ENCODE peak calls at places on chromosomes 4 and X, in eight cellular contexts. V is left lung, W is body of pancreas, L is fibroblast of the conjunctiva, M is NCI-H345, D is lower leg skin, Q is ovary, J is NCI-H1105. C is an unnamed sample.

GRCh38 chr4:75235359-75235951 is 278.7 kb downstream of the RCHY1 start:
- DNase-seq in V (no peak), W (no peak), L (no peak), M (no peak), D (no peak), Q (no peak), J (no peak), C (no peak)

GRCh38 chr4:13476915-13477314 is 7.2 kb downstream of the RAB28 start:
- DNase-seq in V (no peak), W (no peak), L (peak), M (no peak), D (no peak), Q (no peak), J (no peak), C (no peak)

GRCh38 chr4:64781737-64782326 is 372.6 kb upstream of the TECRL start:
- DNase-seq in V (no peak), W (no peak), L (peak), M (peak), D (no peak), Q (no peak), J (no peak), C (no peak)

GRCh38 chrX:9466115-9466495 is 1.2 kb downstream of the TBL1X start:
- DNase-seq in V (peak), W (peak), L (no peak), M (peak), D (peak), Q (peak), J (no peak), C (peak)

GRCh38 chr4:8318509-8318908 is 49.0 kb downstream of the HTRA3 start:
- DNase-seq in V (no peak), W (no peak), L (no peak), M (no peak), D (peak), Q (no peak), J (no peak), C (no peak)

GRCh38 chr4:152951348-152951747 is 15.2 kb downstream of the FHDC1 start:
- DNase-seq in V (no peak), W (no peak), L (no peak), M (no peak), D (no peak), Q (no peak), J (no peak), C (no peak)

GRCh38 chr4:36532670-36533373 is 251.4 kb downstream of the DTHD1 start:
- DNase-seq in V (no peak), W (no peak), L (no peak), M (no peak), D (no peak), Q (no peak), J (no peak), C (no peak)

GRCh38 chrX:103107836-103108235 is 14.9 kb upstream of the NXF3 start:
- DNase-seq in V (no peak), W (peak), L (no peak), M (no peak), D (no peak), Q (no peak), J (no peak), C (no peak)

GRCh38 chr4:89056953-89057398 is at the start of gene FAM13A:
- DNase-seq in V (peak), W (peak), L (peak), M (no peak), D (peak), Q (peak), J (peak), C (peak)

GRCh38 chrX:38142598-38142997 is 78.1 kb downstream of the SRPX start:
- DNase-seq in V (no peak), W (no peak), L (peak), M (no peak), D (no peak), Q (no peak), J (no peak), C (no peak)

GRCh38 chr4:142416711-142417275 is 429.3 kb downstream of the INPP4B start:
- DNase-seq in V (no peak), W (no peak), L (no peak), M (no peak), D (no peak), Q (no peak), J (no peak), C (no peak)

GRCh38 chrX:8921615-8922014 is 112.3 kb downstream of the FAM9B start:
- DNase-seq in V (no peak), W (no peak), L (no peak), M (no peak), D (no peak), Q (no peak), J (no peak), C (no peak)

GRCh38 chrX:18098704-18099103 is 122.0 kb downstream of the BEND2 start:
- DNase-seq in V (no peak), W (no peak), L (no peak), M (no peak), D (no peak), Q (no peak), J (no peak), C (no peak)

GRCh38 chrX:25049347-25049746 is 33.6 kb upstream of the ARX start:
- DNase-seq in V (no peak), W (no peak), L (no peak), M (no peak), D (no peak), Q (no peak), J (no peak), C (no peak)

GRCh38 chr4:48963042-48963679 is 22.9 kb upstream of the CWH43 start:
- DNase-seq in V (peak), W (peak), L (peak), M (peak), D (peak), Q (peak), J (peak), C (peak)

GRCh38 chr4:15501941-15502340 is 32.3 kb downstream of the CC2D2A start:
- DNase-seq in V (no peak), W (no peak), L (no peak), M (no peak), D (no peak), Q (no peak), J (no peak), C (no peak)

GRCh38 chr4:182888894-182889293 is 28.3 kb downstream of the DCTD start:
- DNase-seq in V (no peak), W (no peak), L (no peak), M (no peak), D (peak), Q (no peak), J (no peak), C (no peak)

GRCh38 chr4:168587326-168588125 is 90.7 kb downstream of the PALLD start:
- DNase-seq in V (no peak), W (no peak), L (peak), M (no peak), D (no peak), Q (peak), J (no peak), C (no peak)

GRCh38 chrX:129777218-129777768 is 2.5 kb upstream of the SASH3 start:
- DNase-seq in V (peak), W (peak), L (no peak), M (no peak), D (no peak), Q (no peak), J (no peak), C (no peak)

GRCh38 chrX:138711399-138712347 is at the start of gene FGF13:
- DNase-seq in V (peak), W (peak), L (no peak), M (no peak), D (no peak), Q (peak), J (no peak), C (no peak)

GRCh38 chr4:89254847-89255246 is 52.8 kb downstream of the GPRIN3 start:
- DNase-seq in V (peak), W (peak), L (no peak), M (no peak), D (no peak), Q (no peak), J (no peak), C (no peak)

GRCh38 chr4:152369203-152369902 is 166.5 kb downstream of the FBXW7 start:
- DNase-seq in V (no peak), W (no peak), L (no peak), M (peak), D (no peak), Q (no peak), J (no peak), C (no peak)

GRCh38 chr4:41933997-41934812 is 1.0 kb upstream of the TMEM33 start:
- DNase-seq in V (peak), W (no peak), L (no peak), M (no peak), D (no peak), Q (no peak), J (no peak), C (no peak)

GRCh38 chrX:153657161-153657560 is 10.2 kb downstream of the DUSP9 start:
- DNase-seq in V (no peak), W (no peak), L (no peak), M (no peak), D (no peak), Q (no peak), J (no peak), C (no peak)

GRCh38 chrX:47595701-47596655 is 13.7 kb downstream of the TIMP1 start:
- DNase-seq in V (no peak), W (no peak), L (peak), M (no peak), D (no peak), Q (no peak), J (no peak), C (no peak)

GRCh38 chr4:98994474-98995182 is 893 bp upstream of the METAP1 start:
- DNase-seq in V (no peak), W (no peak), L (peak), M (no peak), D (no peak), Q (no peak), J (no peak), C (no peak)

GRCh38 chrX:18828832-18829404 is 121.5 kb downstream of the PPEF1 start:
- DNase-seq in V (no peak), W (no peak), L (no peak), M (no peak), D (no peak), Q (no peak), J (no peak), C (no peak)

GRCh38 chrX:100316987-100317386 is 93.1 kb downstream of the PCDH19 start:
- DNase-seq in V (peak), W (no peak), L (peak), M (no peak), D (no peak), Q (no peak), J (peak), C (no peak)

GRCh38 chr4:30950737-30951136 is 230.6 kb downstream of the PCDH7 start:
- DNase-seq in V (no peak), W (no peak), L (no peak), M (no peak), D (no peak), Q (no peak), J (no peak), C (no peak)

GRCh38 chrX:34629572-34629971 is 27.5 kb downstream of the TMEM47 start:
- DNase-seq in V (no peak), W (no peak), L (peak), M (no peak), D (no peak), Q (no peak), J (no peak), C (no peak)

GRCh38 chr4:141995051-141995450 is 358.7 kb downstream of the IL15 start:
- DNase-seq in V (no peak), W (no peak), L (no peak), M (no peak), D (no peak), Q (no peak), J (no peak), C (no peak)

C was measured in hippocampal formation.